ENCODE peak calls at places on chromosome 7, in nine cellular contexts. N, I, V, R, D, H, G, J and K are unnamed samples.

GRCh38 chr7:7565746-7566650 is 686 bp upstream of the MIOS start:
- DNase-seq in N (no peak), I (no peak), V (peak; percentile 55), R (no peak), D (no peak), H (peak; percentile 23), G (peak; percentile 10), J (no peak), K (no peak)

GRCh38 chr7:116733924-116734591 is 62.1 kb downstream of the MET start:
- DNase-seq in N (no peak), I (no peak), V (no peak), R (no peak), D (no peak), H (no peak), G (no peak), J (no peak), K (no peak)

GRCh38 chr7:157709531-157710251 is 372.9 kb downstream of the DNAJB6 start:
- DNase-seq in N (peak; percentile 56), I (no peak), V (peak; percentile 28), R (no peak), D (no peak), H (no peak), G (no peak), J (no peak), K (no peak)

GRCh38 chr7:16644624-16644986 is 949 bp downstream of the ANKMY2 start:
- DNase-seq in N (peak; percentile 77), I (no peak), V (peak; percentile 81), R (peak; percentile 52), D (no peak), H (peak; percentile 51), G (peak; percentile 11), J (peak; percentile 81), K (no peak)

GRCh38 chr7:18361756-18362155 is 133.8 kb upstream of the HDAC9 start:
- DNase-seq in N (no peak), I (no peak), V (no peak), R (peak; percentile 20), D (no peak), H (no peak), G (no peak), J (no peak), K (no peak)

GRCh38 chr7:18829518-18830252 is 287.8 kb downstream of the TWIST1 start:
- DNase-seq in N (no peak), I (peak; percentile 49), V (no peak), R (peak; percentile 50), D (no peak), H (no peak), G (no peak), J (peak; percentile 83), K (no peak)

GRCh38 chr7:27145167-27145883 is 1.8 kb upstream of the HOXA5 start:
- DNase-seq in N (peak; percentile 64), I (no peak), V (no peak), R (no peak), D (no peak), H (no peak), G (no peak), J (no peak), K (no peak)

GRCh38 chr7:112212516-112213036 is 6.1 kb downstream of the ZNF277 start:
- DNase-seq in N (no peak), I (no peak), V (no peak), R (no peak), D (no peak), H (no peak), G (no peak), J (peak; percentile 36), K (no peak)

GRCh38 chr7:26046878-26047277 is 105.1 kb upstream of the NFE2L3 start:
- DNase-seq in N (no peak), I (no peak), V (no peak), R (no peak), D (no peak), H (no peak), G (no peak), J (no peak), K (no peak)

GRCh38 chr7:150731916-150732315 is 5.3 kb upstream of the GIMAP5 start:
- DNase-seq in N (no peak), I (no peak), V (no peak), R (no peak), D (no peak), H (no peak), G (no peak), J (no peak), K (no peak)

GRCh38 chr7:150317748-150318444 is 5.3 kb upstream of the LRRC61 start:
- DNase-seq in N (no peak), I (no peak), V (no peak), R (peak; percentile 89), D (no peak), H (no peak), G (no peak), J (no peak), K (no peak)

GRCh38 chr7:106282852-106283251 is 1.9 kb downstream of the NAMPT start:
- DNase-seq in N (no peak), I (no peak), V (no peak), R (no peak), D (no peak), H (no peak), G (no peak), J (no peak), K (no peak)

GRCh38 chr7:123201901-123202300 is 2.1 kb upstream of the SLC13A1 start:
- DNase-seq in N (no peak), I (no peak), V (no peak), R (no peak), D (no peak), H (no peak), G (no peak), J (no peak), K (no peak)

GRCh38 chr7:85156661-85157213 is 30.1 kb downstream of the SEMA3D start:
- DNase-seq in N (no peak), I (no peak), V (no peak), R (no peak), D (no peak), H (no peak), G (no peak), J (no peak), K (no peak)

GRCh38 chr7:90982228-90982627 is 282.0 kb upstream of the FZD1 start:
- DNase-seq in N (no peak), I (no peak), V (no peak), R (no peak), D (no peak), H (no peak), G (no peak), J (no peak), K (no peak)

GRCh38 chr7:9507281-9507680 is 1073.9 kb downstream of the NXPH1 start:
- DNase-seq in N (no peak), I (no peak), V (no peak), R (peak; percentile 64), D (no peak), H (no peak), G (no peak), J (no peak), K (no peak)

DNA sequence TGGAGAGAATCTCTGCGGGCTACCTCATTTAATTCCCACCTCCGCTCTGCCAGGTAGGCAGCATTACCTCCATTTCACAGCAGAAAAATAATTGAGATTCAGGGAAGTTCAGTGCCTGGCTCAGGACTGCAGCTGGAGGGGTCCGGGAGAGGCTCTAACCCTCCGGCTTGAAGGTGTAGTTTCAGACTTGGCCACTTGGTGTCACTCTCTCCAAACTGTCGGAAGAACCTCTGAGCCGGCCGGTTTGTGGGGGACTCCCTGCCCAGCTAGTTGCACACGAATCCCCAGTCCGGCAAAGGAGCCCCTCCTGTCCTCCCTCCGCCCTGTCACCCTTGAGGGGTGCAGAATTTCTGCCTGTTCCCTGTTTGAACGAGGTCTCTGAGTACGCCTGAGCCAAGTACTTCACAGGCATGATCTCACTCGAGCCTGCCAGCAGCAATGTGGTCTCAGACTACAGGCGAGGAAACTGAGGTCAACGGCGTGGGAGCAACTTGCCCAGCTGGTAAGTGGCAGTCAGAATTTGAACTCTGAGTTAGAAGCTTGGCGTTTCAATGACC is 144.7 kb upstream of the ZNF716 start:
- DNase-seq in N (no peak), I (no peak), V (no peak), R (no peak), D (no peak), H (no peak), G (no peak), J (no peak), K (no peak)
- TF ChIP-seq CTCF in N (no peak), I (no peak), V (peak; percentile 34), R (no peak), D (no peak), H (peak; percentile 35), G (peak; percentile 47), J (no peak), K (peak; percentile 32)

GRCh38 chr7:126440542-126440941 is 812.2 kb downstream of the GRM8 start:
- DNase-seq in N (no peak), I (no peak), V (no peak), R (no peak), D (no peak), H (no peak), G (no peak), J (no peak), K (no peak)

GRCh38 chr7:126441745-126442144 is 811.0 kb downstream of the GRM8 start:
- DNase-seq in N (no peak), I (no peak), V (no peak), R (no peak), D (no peak), H (no peak), G (no peak), J (no peak), K (no peak)

GRCh38 chr7:126445991-126446390 is 806.8 kb downstream of the GRM8 start:
- DNase-seq in N (no peak), I (no peak), V (no peak), R (no peak), D (no peak), H (no peak), G (no peak), J (no peak), K (no peak)

GRCh38 chr7:126447984-126448383 is 804.8 kb downstream of the GRM8 start:
- DNase-seq in N (no peak), I (no peak), V (no peak), R (no peak), D (no peak), H (no peak), G (no peak), J (no peak), K (no peak)

DNA sequence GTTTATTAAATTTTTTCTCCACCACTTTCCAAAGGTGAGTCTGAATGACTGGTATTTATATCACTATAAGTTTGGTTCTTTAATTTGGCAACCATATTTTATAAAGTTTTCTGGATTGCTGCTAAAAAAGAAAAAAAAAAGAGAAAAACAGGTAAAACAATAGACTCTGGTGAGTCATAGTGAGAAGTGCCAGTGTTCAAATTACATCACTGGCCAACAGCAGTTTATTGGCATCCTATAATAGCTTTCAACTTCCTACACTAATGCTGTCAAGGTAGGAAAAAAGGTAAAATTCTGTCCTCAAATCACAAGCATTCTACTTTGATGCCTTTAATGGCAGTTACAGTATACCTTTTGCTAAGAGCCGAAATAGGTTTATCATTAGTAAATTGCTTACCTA is 808.8 kb downstream of the GRM8 start:
- DNase-seq in N (no peak), I (no peak), V (no peak), R (no peak), D (no peak), H (no peak), G (no peak), J (no peak), K (no peak)
- TF ChIP-seq CTCF in N (no peak), I (no peak), V (no peak), R (no peak), D (no peak), H (no peak), G (no peak), J (no peak), K (no peak)

GRCh38 chr7:83947260-83947659 is 247.3 kb downstream of the SEMA3A start:
- DNase-seq in N (no peak), I (no peak), V (no peak), R (no peak), D (no peak), H (no peak), G (peak; percentile 22), J (peak; percentile 12), K (no peak)
- TF ChIP-seq CTCF in N (no peak), I (peak; percentile 15), V (peak; percentile 43), R (peak; percentile 53), D (peak; percentile 37), H (no peak), G (no peak), J (peak; percentile 45), K (no peak)

GRCh38 chr7:51000956-51001355 is 218.3 kb upstream of the GRB10 start:
- DNase-seq in N (no peak), I (no peak), V (no peak), R (no peak), D (no peak), H (no peak), G (no peak), J (no peak), K (no peak)
- TF ChIP-seq CTCF in N (no peak), I (no peak), V (no peak), R (no peak), D (peak; percentile 8), H (no peak), G (no peak), J (no peak), K (no peak)